ENCODE peak calls at places on chromosome 16, in four cellular contexts. X is endothelial cell of umbilical vein; W is activated naive CD8-positive, alpha-beta T cell treated with anti-CD3 and anti-CD28 coated beads for 36 hours; H is lower leg skin. A is an unnamed sample.

GRCh38 chr16:17515421-17516210 is 44.9 kb upstream of the XYLT1 start:
- DNase-seq in W (no peak), H (no peak), X (no peak), A (no peak)

GRCh38 chr16:48963306-48963705 is 318.3 kb downstream of the CBLN1 start:
- DNase-seq in W (no peak), X (no peak), H (no peak), A (no peak)

GRCh38 chr16:1863681-1864460 is 8.1 kb downstream of the MEIOB start:
- DNase-seq in W (no peak), X (peak; percentile 51), H (no peak), A (no peak)

GRCh38 chr16:12381662-12382061 is 405.1 kb downstream of the SNX29 start:
- DNase-seq in X (no peak), H (no peak), W (no peak), A (no peak)

GRCh38 chr16:72094266-72094610 is 591 bp downstream of the DHX38 start:
- DNase-seq in X (no peak), H (no peak), W (peak; percentile 50), A (no peak)

GRCh38 chr16:57479422-57480126 is 6.7 kb downstream of the DOK4 start:
- DNase-seq in H (no peak), W (no peak), X (peak; percentile 33), A (peak; percentile 52)

GRCh38 chr16:4828567-4829320 is 18.3 kb downstream of the GLYR1 start:
- DNase-seq in W (no peak), X (no peak), H (no peak), A (no peak)

GRCh38 chr16:57994778-57995177 is 5.7 kb downstream of the ZNF319 start:
- DNase-seq in W (peak; percentile 28), X (no peak), H (peak; percentile 47), A (peak; percentile 57)

GRCh38 chr16:88810868-88811599 is 694 bp downstream of the APRT start:
- DNase-seq in W (peak; percentile 82), H (peak; percentile 71), X (peak; percentile 69), A (peak; percentile 58)

GRCh38 chr16:85330694-85331188 is 218.5 kb upstream of the CIBAR2 start:
- DNase-seq in H (no peak), X (no peak), W (peak; percentile 26), A (peak; percentile 69)

GRCh38 chr16:87145181-87146176 is 171.7 kb downstream of the C16orf95 start:
- DNase-seq in X (no peak), H (no peak), W (no peak), A (no peak)

GRCh38 chr16:56013962-56014552 is 138.9 kb upstream of the CES5A start:
- DNase-seq in H (no peak), W (peak; percentile 23), X (peak; percentile 6), A (peak; percentile 94)

GRCh38 chr16:87324411-87325275 is 7.5 kb upstream of the C16orf95 start:
- DNase-seq in X (peak; percentile 28), H (no peak), W (peak; percentile 39), A (peak; percentile 73)

GRCh38 chr16:48041861-48042435 is 113.8 kb downstream of the ABCC12 start:
- DNase-seq in W (no peak), H (no peak), X (no peak), A (peak; percentile 25)

GRCh38 chr16:89368604-89369249 is 121.6 kb downstream of the ANKRD11 start:
- DNase-seq in W (no peak), H (no peak), X (no peak), A (no peak)

GRCh38 chr16:2149630-2150417 is 1.4 kb downstream of the RAB26 start:
- DNase-seq in W (peak; percentile 22), H (no peak), X (no peak), A (no peak)

GRCh38 chr16:3761375-3762079 is 44.2 kb upstream of the TRAP1 start:
- DNase-seq in H (no peak), X (no peak), W (no peak), A (no peak)

GRCh38 chr16:86401119-86401518 is 109.2 kb upstream of the FOXF1 start:
- DNase-seq in W (no peak), X (no peak), H (no peak), A (no peak)

GRCh38 chr16:67930191-67930590 is 1.5 kb downstream of the CTRL start:
- DNase-seq in H (no peak), W (no peak), X (no peak), A (no peak)

GRCh38 chr16:78647491-78647890 is 548.0 kb downstream of the WWOX start:
- DNase-seq in X (no peak), W (no peak), H (no peak), A (no peak)

GRCh38 chr16:85436636-85437160 is 176.4 kb upstream of the GSE1 start:
- DNase-seq in W (no peak), H (no peak), X (no peak), A (peak; percentile 73)

GRCh38 chr16:54015147-54015546 is 271.4 kb downstream of the IRX3 start:
- DNase-seq in W (no peak), H (no peak), X (no peak), A (no peak)

GRCh38 chr16:69338557-69339288 is 641 bp downstream of the COG8 start:
- DNase-seq in W (no peak), H (no peak), X (no peak), A (no peak)

GRCh38 chr16:88686439-88687253 is at the start of gene SNAI3:
- DNase-seq in H (peak; percentile 70), W (peak; percentile 91), X (peak; percentile 60), A (peak; percentile 96)

GRCh38 chr16:11312718-11313492 is 31.8 kb upstream of the PRM1 start:
- DNase-seq in W (peak; percentile 42), X (no peak), H (no peak), A (no peak)

GRCh38 chr16:11218324-11218962 is 37.6 kb downstream of the SOCS1 start:
- DNase-seq in X (no peak), W (no peak), H (no peak), A (no peak)

GRCh38 chr16:88068476-88069396 is 117.5 kb downstream of the BANP start:
- DNase-seq in X (no peak), W (no peak), H (no peak), A (no peak)